ENCODE peak calls at places on chromosomes 13 and 19, in eight cellular contexts. R is brain microvascular endothelial cell, O is breast epithelium, L is thoracic aorta, W is heart right ventricle, J is Peyer's patch, Q is uterus, Y is fibroblast of lung. A is an unnamed sample.
A peak's percentile ranks its signal among the peaks of the same experiment; 100 is the strongest.

GRCh38 chr13:21420706-21421105 is 38.4 kb downstream of the ZDHHC20 start:
- DNase-seq in J (no peak), R (peak; percentile 29), Y (peak; percentile 47), L (no peak), W (no peak), Q (no peak), O (no peak), A (no peak)

GRCh38 chr13:51331354-51331861 is 8.1 kb upstream of the SERPINE3 start:
- DNase-seq in J (no peak), R (no peak), W (no peak), Q (no peak), Y (no peak), O (no peak), L (no peak), A (no peak)

GRCh38 chr13:27631156-27631555 is 9.5 kb downstream of the POLR1D start:
- DNase-seq in O (no peak), Q (no peak), L (no peak), Y (no peak), J (no peak), W (no peak), R (no peak), A (no peak)

GRCh38 chr13:51542358-51542972 is 41.8 kb upstream of the WDFY2 start:
- DNase-seq in O (no peak), Y (no peak), L (no peak), J (no peak), Q (peak; percentile 51), W (no peak), R (no peak), A (peak; percentile 18)

GRCh38 chr13:112606125-112607001 is 18.4 kb upstream of the TUBGCP3 start:
- DNase-seq in O (peak; percentile 73), W (peak; percentile 93), R (peak; percentile 73), J (peak; percentile 78), L (peak; percentile 68), Q (peak; percentile 91), Y (peak; percentile 80), A (peak; percentile 89)

GRCh38 chr13:61286148-61286745 is 129.4 kb downstream of the PCDH20 start:
- DNase-seq in Y (no peak), Q (no peak), L (no peak), R (no peak), O (no peak), J (no peak), W (no peak), A (no peak)

GRCh38 chr13:77853701-77854100 is 64.9 kb downstream of the EDNRB start:
- DNase-seq in O (no peak), J (no peak), L (no peak), Y (no peak), W (no peak), Q (no peak), R (no peak), A (no peak)

GRCh38 chr13:29964181-29964845 is 113.9 kb upstream of the UBL3 start:
- DNase-seq in Y (no peak), R (no peak), L (no peak), J (no peak), Q (no peak), W (no peak), O (no peak), A (no peak)

GRCh38 chr19:30214651-30215051 is 157.5 kb upstream of the ZNF536 start:
- DNase-seq in Y (no peak), L (no peak), J (no peak), Q (no peak), O (no peak), R (no peak), W (no peak), A (no peak)

GRCh38 chr19:10228925-10229324 is 2.2 kb downstream of the S1PR2 start:
- DNase-seq in W (peak; percentile 24), Y (peak; percentile 30), R (peak; percentile 35), O (no peak), L (no peak), J (peak; percentile 59), Q (peak; percentile 34), A (no peak)

GRCh38 chr19:18253716-18254115 is 20.5 kb downstream of the IQCN start:
- DNase-seq in W (no peak), R (no peak), J (no peak), Y (no peak), L (no peak), O (no peak), Q (no peak), A (no peak)

GRCh38 chr13:41533266-41533665 is 75.9 kb downstream of the RGCC start:
- DNase-seq in Y (no peak), W (no peak), J (no peak), R (no peak), L (no peak), Q (no peak), O (no peak), A (no peak)

GRCh38 chr13:28128030-28128429 is 10.3 kb upstream of the PAN3 start:
- DNase-seq in R (no peak), J (no peak), Q (no peak), O (no peak), W (no peak), Y (no peak), L (no peak), A (no peak)

GRCh38 chr13:63088226-63088625 is 1672.6 kb upstream of the PCDH20 start:
- DNase-seq in L (no peak), R (peak; percentile 14), W (no peak), Q (no peak), O (no peak), Y (peak; percentile 68), J (no peak), A (no peak)

GRCh38 chr13:67119481-67119883 is 110.7 kb downstream of the PCDH9 start:
- DNase-seq in Y (peak; percentile 96), J (no peak), L (no peak), R (peak; percentile 93), W (no peak), Q (no peak), O (no peak), A (no peak)

GRCh38 chr13:38787550-38787949 is 100.7 kb downstream of the FREM2 start:
- DNase-seq in Y (no peak), Q (no peak), O (no peak), L (no peak), W (no peak), R (no peak), J (no peak), A (no peak)

GRCh38 chr13:33349996-33350826 is 64.7 kb upstream of the STARD13 start:
- DNase-seq in Y (peak; percentile 48), Q (peak; percentile 70), J (no peak), O (no peak), R (peak; percentile 23), L (no peak), W (peak; percentile 61), A (peak; percentile 7)

GRCh38 chr13:20129076-20129475 is 31.8 kb downstream of the GJA3 start:
- DNase-seq in R (no peak), Y (no peak), O (no peak), J (no peak), W (no peak), L (no peak), Q (no peak), A (no peak)

GRCh38 chr19:406999-407491 is 1.9 kb downstream of the C2CD4C start:
- DNase-seq in Q (no peak), L (no peak), W (no peak), J (no peak), O (no peak), R (no peak), Y (no peak), A (no peak)

GRCh38 chr19:406121-406711 is 2.7 kb downstream of the C2CD4C start:
- DNase-seq in L (no peak), W (no peak), R (no peak), J (no peak), Q (no peak), Y (no peak), O (no peak), A (no peak)

GRCh38 chr19:409006-409514 is at the start of gene C2CD4C:
- DNase-seq in L (no peak), O (no peak), Y (no peak), Q (no peak), J (no peak), R (no peak), W (no peak), A (no peak)

GRCh38 chr19:408441-409005 is 424 bp downstream of the C2CD4C start:
- DNase-seq in L (no peak), Y (no peak), Q (no peak), W (no peak), J (no peak), R (no peak), O (no peak), A (no peak)

DNA sequence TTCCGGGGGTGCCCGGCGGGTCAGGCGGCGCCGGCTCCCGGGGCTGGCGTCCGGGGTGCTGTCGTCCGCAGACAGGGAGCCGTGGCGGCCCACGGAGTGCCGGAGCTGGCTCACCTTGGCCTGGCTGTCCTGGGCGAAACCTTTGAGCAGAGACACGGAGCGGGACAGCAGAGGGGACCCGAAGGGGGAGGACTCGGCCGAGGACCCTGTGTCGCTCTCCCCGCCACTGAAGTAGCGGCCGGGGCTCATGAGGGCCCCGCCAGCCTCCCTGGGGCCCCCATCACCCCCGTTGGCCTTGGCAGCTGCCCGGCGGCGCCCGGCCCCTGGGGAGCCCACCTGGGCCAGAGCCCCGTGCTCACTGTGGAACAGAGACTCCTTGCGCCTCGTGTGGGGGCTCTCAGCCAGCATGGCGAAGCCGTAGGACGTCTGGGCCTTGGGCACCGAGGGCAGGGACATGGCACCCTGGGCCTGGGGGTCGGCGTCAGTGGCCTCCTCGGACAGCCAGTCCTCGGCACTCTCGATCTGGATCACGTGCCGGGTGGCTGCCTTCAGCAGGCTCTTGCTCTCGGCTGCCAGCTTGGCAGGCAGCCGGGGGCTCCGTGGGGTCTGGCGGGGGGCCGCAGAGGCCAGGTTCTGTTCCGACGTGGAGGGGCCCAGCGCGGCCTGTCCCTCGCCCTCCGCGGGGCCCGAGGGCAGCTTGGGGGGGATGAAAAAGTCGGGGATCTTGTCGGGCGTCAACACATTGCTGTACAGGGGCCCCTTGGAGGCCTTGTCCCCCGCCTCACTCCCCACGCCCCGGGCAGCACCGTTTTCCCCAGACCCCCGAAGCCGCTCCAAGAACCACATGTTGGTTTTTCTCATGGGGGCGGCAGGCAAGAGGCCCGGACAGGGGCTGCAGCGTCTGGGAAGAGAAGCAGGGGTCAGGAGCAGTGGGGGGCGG is 1.2 kb downstream of the C2CD4C start:
- DNase-seq in R (no peak), Y (no peak), J (no peak), Q (no peak), W (no peak), O (no peak), L (no peak), A (no peak)
- H3K4me3 ChIP-seq in R (no peak overlapping the region), Y (no peak overlapping the region), J (no peak overlapping the region), Q (no peak overlapping the region), W (peak overlapping the region; percentile 56), O (peak overlapping the region; percentile 70), L (peak overlapping the region; percentile 70), A (peak overlapping the region; percentile 33)

GRCh38 chr19:13260883-13261653 is 110.9 kb downstream of the IER2 start:
- DNase-seq in R (peak; percentile 89), Q (no peak), O (peak; percentile 22), W (no peak), L (no peak), J (no peak), Y (peak; percentile 88), A (no peak)
- H3K27ac ChIP-seq in R (peak overlapping the region; percentile 51), Q (no peak overlapping the region), O (no peak overlapping the region), W (no peak overlapping the region), L (no peak overlapping the region), J (no peak overlapping the region), Y (peak overlapping the region; percentile 59), A (no peak overlapping the region)

GRCh38 chr19:48496959-48497727 is 14.5 kb downstream of the LMTK3 start:
- DNase-seq in W (no peak), J (no peak), R (no peak), Q (no peak), L (no peak), Y (no peak), O (no peak), A (no peak)
- TF ChIP-seq CTCF in W (no peak), J (no peak), R (no peak), Q (no peak), L (no peak), Y (no peak), O (no peak), A (no peak)

GRCh38 chr13:24097064-24097463 is 63.5 kb upstream of the SPATA13 start:
- DNase-seq in L (no peak), R (no peak), O (no peak), Q (no peak), Y (peak; percentile 36), W (no peak), J (no peak), A (no peak)
- H3K4me3 ChIP-seq in L (no peak overlapping the region), R (no peak overlapping the region), O (no peak overlapping the region), Q (no peak overlapping the region), Y (no peak overlapping the region), W (no peak overlapping the region), J (no peak overlapping the region), A (no peak overlapping the region)

A was measured in prostate gland.